ENCODE peak calls at places on chromosomes 4 and X, in four cellular contexts. J is GM12891, C is GM12878, U is K562. Q is an unnamed sample.

GRCh38 chrX:133413218-133413925 is 1.9 kb downstream of the GPC4 start:
- DNase-seq in J (no peak), C (no peak), U (no peak), Q (no peak)

GRCh38 chr4:119536572-119537528 is 91.8 kb downstream of the PDE5A start:
- DNase-seq in J (no peak), C (no peak), U (no peak), Q (no peak)

GRCh38 chr4:26779674-26780073 is 81.0 kb upstream of the STIM2 start:
- DNase-seq in J (no peak), C (no peak), U (no peak), Q (no peak)

GRCh38 chr4:180541678-180542077 is 1701.5 kb upstream of the TENM3 start:
- DNase-seq in J (no peak), C (no peak), U (no peak), Q (no peak)

GRCh38 chrX:39900788-39901170 is 197.0 kb downstream of the BCOR start:
- DNase-seq in J (no peak), C (no peak), U (no peak), Q (no peak)

GRCh38 chr4:69546121-69546520 is 50.4 kb upstream of the UGT2B4 start:
- DNase-seq in J (no peak), C (no peak), U (no peak), Q (no peak)

GRCh38 chr4:106676173-106676921 is 307.8 kb upstream of the GIMD1 start:
- DNase-seq in J (no peak), C (no peak), U (no peak), Q (no peak)

GRCh38 chrX:2921193-2921592 is 7.9 kb downstream of the ARSD start:
- DNase-seq in J (no peak), C (no peak), U (no peak), Q (no peak)

GRCh38 chrX:54891573-54891972 is 29.1 kb upstream of the TRO start:
- DNase-seq in J (no peak), C (no peak), U (peak; percentile 18), Q (no peak)

GRCh38 chrX:13658602-13659001 is 5.7 kb downstream of the TCEANC start:
- DNase-seq in J (no peak), C (no peak), U (peak; percentile 29), Q (no peak)

GRCh38 chr4:675036-675804 is 878 bp downstream of the MYL5 start:
- DNase-seq in J (no peak), C (no peak), U (no peak), Q (no peak)

GRCh38 chrX:15745179-15745578 is 7.1 kb downstream of the CA5B start:
- DNase-seq in J (no peak), C (no peak), U (no peak), Q (no peak)

GRCh38 chrX:101164766-101165590 is 54.6 kb upstream of the DRP2 start:
- DNase-seq in J (no peak), C (no peak), U (no peak), Q (no peak)

GRCh38 chrX:104134583-104135261 is 22.1 kb downstream of the SLC25A53 start:
- DNase-seq in J (no peak), C (no peak), U (no peak), Q (no peak)

GRCh38 chr4:113462286-113462685 is 299.3 kb downstream of the CAMK2D start:
- DNase-seq in J (no peak), C (no peak), U (no peak), Q (no peak)

GRCh38 chr4:153257966-153258365 is 53.7 kb downstream of the TRIM2 start:
- DNase-seq in J (no peak), C (no peak), U (no peak), Q (no peak)

GRCh38 chr4:177047851-177048174 is 255.1 kb upstream of the VEGFC start:
- DNase-seq in J (no peak), C (no peak), U (no peak), Q (no peak)

GRCh38 chrX:41029332-41029731 is 55.9 kb upstream of the USP9X start:
- DNase-seq in J (no peak), C (no peak), U (no peak), Q (no peak)

GRCh38 chrX:8349816-8350544 is 114.7 kb upstream of the VCX3B start:
- DNase-seq in J (no peak), C (no peak), U (no peak), Q (no peak)

GRCh38 chrX:139890991-139891700 is 41.7 kb downstream of the ATP11C start:
- DNase-seq in J (no peak), C (no peak), U (peak; percentile 45), Q (no peak)

GRCh38 chr4:4859010-4859798 is at the start of gene MSX1:
- DNase-seq in J (no peak), C (no peak), U (peak; percentile 97), Q (peak; percentile 88)

GRCh38 chr4:185468999-185469398 is 2.5 kb downstream of the CCDC110 start:
- DNase-seq in J (no peak), C (no peak), U (no peak), Q (no peak)

GRCh38 chr4:95017690-95018089 is 259.9 kb downstream of the BMPR1B start:
- DNase-seq in J (no peak), C (no peak), U (no peak), Q (no peak)

GRCh38 chr4:139933541-139933940 is 220.4 kb downstream of the MAML3 start:
- DNase-seq in J (no peak), C (no peak), U (no peak), Q (no peak)

GRCh38 chr4:77493829-77494551 is 111.6 kb upstream of the CXCL13 start:
- DNase-seq in J (no peak), C (no peak), U (no peak), Q (no peak)

GRCh38 chr4:136742330-136742729 is 790.0 kb downstream of the PCDH18 start:
- DNase-seq in J (no peak), C (no peak), U (no peak), Q (no peak)

GRCh38 chr4:54228064-54228527 is 997 bp upstream of the PDGFRA start:
- DNase-seq in J (peak; percentile 54), C (no peak), U (peak; percentile 61), Q (no peak)

GRCh38 chr4:54230479-54231418 is 1.7 kb downstream of the PDGFRA start:
- DNase-seq in J (no peak), C (no peak), U (no peak), Q (no peak)

GRCh38 chr4:54229631-54230478 is 762 bp downstream of the PDGFRA start:
- DNase-seq in J (no peak), C (no peak), U (no peak), Q (no peak)

GRCh38 chr4:54227261-54228063 is 1.6 kb upstream of the PDGFRA start:
- DNase-seq in J (no peak), C (no peak), U (no peak), Q (no peak)

DNA sequence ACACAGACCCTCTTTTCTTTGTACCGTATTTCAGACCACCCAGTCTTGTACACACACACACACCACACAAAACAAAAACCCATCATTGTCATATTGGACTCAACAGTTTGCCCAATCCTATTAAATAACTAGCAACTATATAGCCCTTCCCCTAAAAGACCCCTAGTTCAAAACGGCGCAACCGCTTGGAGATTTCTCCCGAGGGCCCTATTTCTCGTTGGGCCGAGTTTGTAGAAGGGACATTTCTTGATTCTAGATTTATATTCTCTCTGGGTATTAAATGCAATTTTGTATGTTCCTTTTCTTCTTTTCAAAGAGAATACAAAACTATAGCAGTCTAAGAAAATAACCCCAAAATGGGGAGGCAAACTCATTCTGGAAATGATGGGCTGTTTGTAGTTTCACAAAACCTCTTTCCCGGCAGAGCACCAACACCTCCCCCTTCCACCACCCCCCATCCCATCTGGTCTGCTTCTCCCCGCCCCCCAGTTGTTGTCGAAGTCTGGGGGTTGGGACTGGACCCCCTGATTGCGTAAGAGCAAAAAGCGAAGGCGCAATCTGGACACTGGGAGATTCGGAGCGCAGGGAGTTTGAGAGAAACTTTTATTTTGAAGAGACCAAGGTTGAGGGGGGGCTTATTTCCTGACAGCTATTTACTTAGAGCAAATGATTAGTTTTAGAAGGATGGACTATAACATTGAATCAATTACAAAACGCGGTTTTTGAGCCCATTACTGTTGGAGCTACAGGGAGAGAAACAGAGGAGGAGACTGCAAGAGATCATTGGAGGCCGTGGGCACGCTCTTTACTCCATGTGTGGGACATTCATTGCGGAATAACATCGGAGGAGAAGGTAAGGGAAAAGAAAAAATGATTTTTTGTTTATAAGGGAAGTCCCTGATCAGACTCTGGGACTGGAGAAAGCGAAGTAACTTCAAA is at the start of gene PDGFRA:
- DNase-seq in J (no peak), C (no peak), U (no peak), Q (no peak)
- TF ChIP-seq POLR2A in J (no peak), C (no peak), U (no peak), Q (no peak)

DNA sequence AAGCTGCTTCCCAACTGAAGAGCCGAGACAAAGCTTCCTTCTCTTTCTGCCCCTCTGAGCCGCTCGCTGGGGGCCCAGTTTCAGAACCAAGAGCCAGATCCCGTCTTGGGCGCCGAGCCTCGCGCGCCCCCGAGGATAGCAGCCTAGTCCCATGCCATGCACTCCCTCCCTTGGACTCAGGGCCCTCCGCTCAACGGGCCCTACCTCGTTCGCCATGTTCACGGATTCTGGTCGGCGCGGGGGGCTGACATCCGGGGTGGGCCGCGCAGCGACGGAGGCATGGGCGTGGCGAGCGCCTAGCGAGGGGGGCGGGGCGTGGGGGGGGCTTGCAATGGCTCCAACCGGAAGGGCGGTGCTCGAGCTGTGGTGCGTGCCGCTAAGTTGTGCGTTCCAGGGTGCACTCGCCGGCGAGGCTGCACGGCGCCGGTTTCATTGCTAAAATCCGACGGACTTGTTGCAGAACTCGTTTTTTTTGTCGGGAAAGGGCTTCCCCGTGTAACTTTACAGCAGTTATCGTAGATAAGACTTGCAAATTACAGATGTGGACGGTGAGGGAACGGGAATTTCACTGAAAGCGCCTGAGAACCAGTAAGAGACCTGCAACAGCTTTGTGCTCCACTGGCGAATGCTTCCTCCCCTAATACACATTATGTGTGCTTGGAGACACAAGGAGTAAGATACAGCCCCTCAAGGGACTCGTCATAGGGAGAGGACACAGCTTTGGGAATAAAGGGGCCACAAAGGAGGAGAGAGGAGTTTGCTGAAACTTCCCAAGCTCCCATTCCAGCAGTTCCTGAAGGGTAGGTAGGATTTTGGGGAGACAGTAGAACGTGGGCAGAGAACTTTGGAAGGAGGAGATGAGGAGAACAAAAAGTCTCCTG is at the start of gene ADH5:
- DNase-seq in J (peak; percentile 81), C (peak; percentile 51), U (peak; percentile 93), Q (peak; percentile 82)
- TF ChIP-seq POLR2AphosphoS5 in J (peak; percentile 78), C (peak; percentile 93), U (peak; percentile 84), Q (peak; percentile 92)

GRCh38 chr4:7324651-7325121 is 110.0 kb downstream of the PSAPL1 start:
- DNase-seq in J (no peak), C (no peak), U (no peak), Q (no peak)

GRCh38 chr4:7325541-7325940 is 109.2 kb downstream of the PSAPL1 start:
- DNase-seq in J (no peak), C (no peak), U (no peak), Q (no peak)

GRCh38 chr4:7322166-7322991 is 112.4 kb downstream of the PSAPL1 start:
- DNase-seq in J (no peak), C (no peak), U (no peak), Q (no peak)

GRCh38 chr4:7323872-7324650 is 110.7 kb downstream of the PSAPL1 start:
- DNase-seq in J (no peak), C (no peak), U (peak; percentile 19), Q (no peak)

GRCh38 chr4:7323461-7323871 is 111.3 kb downstream of the PSAPL1 start:
- DNase-seq in J (no peak), C (no peak), U (no peak), Q (no peak)
- TF ChIP-seq TAF1 in J (no peak), C (no peak), U (no peak), Q (no peak)

DNA sequence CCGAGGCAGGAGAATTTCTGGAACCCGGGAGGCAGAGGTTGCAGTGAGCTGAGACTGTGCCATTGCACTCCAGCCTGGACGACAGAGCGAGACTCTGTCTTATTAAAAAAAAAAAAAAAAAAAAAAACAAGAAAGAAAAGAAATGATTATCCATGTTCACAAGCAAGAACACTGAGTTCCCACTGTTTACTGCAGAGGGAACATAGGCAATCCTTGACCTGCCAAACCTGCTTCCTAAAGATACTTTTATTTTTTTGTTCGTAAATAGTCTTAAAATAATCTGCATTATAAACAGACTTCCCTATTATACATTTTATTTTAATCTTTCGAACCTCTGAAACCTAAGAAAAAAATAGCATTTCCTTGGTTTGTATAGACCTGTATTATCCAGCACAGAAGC is 50.6 kb upstream of the TBC1D14 start:
- DNase-seq in J (no peak), C (no peak), U (no peak), Q (no peak)
- TF ChIP-seq POLR2A in J (no peak), C (no peak), U (no peak), Q (no peak)

Q was measured in GM12892.